ENCODE peak calls at places on chromosomes 12 and 14, in eight cellular contexts. O, U, H, F, I, Q, E and A are unnamed samples.
A peak's percentile ranks its signal among the peaks of the same experiment; 100 is the strongest.

GRCh38 chr12:39341179-39341578 is 101.7 kb downstream of the KIF21A start:
- DNase-seq in U (no peak), Q (peak; percentile 57), O (no peak), F (no peak), E (no peak), I (no peak), H (no peak), A (no peak)

GRCh38 chr12:974281-974862 is 16.7 kb upstream of the ERC1 start:
- DNase-seq in H (no peak), E (no peak), I (no peak), O (no peak), Q (no peak), F (no peak), U (no peak), A (no peak)

GRCh38 chr12:113129664-113130456 is 5.7 kb downstream of the RASAL1 start:
- DNase-seq in H (no peak), F (no peak), U (no peak), Q (no peak), I (no peak), E (no peak), O (no peak), A (no peak)

GRCh38 chr12:27966870-27967269 is 5.7 kb downstream of the PTHLH start:
- DNase-seq in H (no peak), O (peak; percentile 93), E (peak; percentile 74), F (no peak), Q (peak; percentile 29), I (no peak), U (no peak), A (no peak)

GRCh38 chr14:55689971-55690871 is 110.2 kb downstream of the KTN1 start:
- DNase-seq in F (no peak), I (no peak), O (peak; percentile 19), Q (peak; percentile 14), E (no peak), H (no peak), U (no peak), A (no peak)

GRCh38 chr12:70444903-70445302 is 78.8 kb downstream of the KCNMB4 start:
- DNase-seq in H (no peak), U (no peak), Q (no peak), I (no peak), O (no peak), F (no peak), E (no peak), A (no peak)

GRCh38 chr12:45619736-45620135 is 109.8 kb upstream of the ARID2 start:
- DNase-seq in F (no peak), I (no peak), O (no peak), Q (no peak), H (no peak), U (no peak), E (no peak), A (no peak)

GRCh38 chr14:101173698-101174521 is 270.4 kb upstream of the RTL1 start:
- DNase-seq in H (no peak), F (no peak), E (no peak), Q (no peak), U (no peak), O (no peak), I (no peak), A (no peak)

GRCh38 chr14:64203366-64204006 is 90.7 kb downstream of the ESR2 start:
- DNase-seq in U (no peak), E (no peak), F (no peak), H (no peak), O (no peak), Q (no peak), I (no peak), A (no peak)

GRCh38 chr12:124837958-124838803 is 25.5 kb downstream of the SCARB1 start:
- DNase-seq in Q (no peak), U (no peak), H (no peak), O (peak; percentile 99), F (peak; percentile 30), I (peak; percentile 73), E (peak; percentile 94), A (no peak)

GRCh38 chr12:49019435-49020317 is 1.1 kb upstream of the PRKAG1 start:
- DNase-seq in F (peak; percentile 47), H (no peak), O (peak; percentile 21), E (no peak), Q (peak; percentile 52), U (peak; percentile 52), I (no peak), A (peak; percentile 54)

GRCh38 chr12:1972856-1973317 is 31.4 kb downstream of the DCP1B start:
- DNase-seq in I (peak; percentile 91), E (no peak), O (peak; percentile 52), F (no peak), U (no peak), H (no peak), Q (no peak), A (no peak)

GRCh38 chr12:57772429-57773322 is at the start of gene EEF1AKMT3:
- DNase-seq in O (peak; percentile 30), F (peak; percentile 60), E (no peak), Q (no peak), H (peak; percentile 34), I (peak; percentile 86), U (peak; percentile 63), A (peak; percentile 72)

GRCh38 chr14:59126714-59127436 is 61.6 kb upstream of the DAAM1 start:
- DNase-seq in I (no peak), H (peak; percentile 8), O (peak; percentile 53), Q (peak; percentile 67), F (no peak), E (peak; percentile 31), U (peak; percentile 22), A (no peak)

GRCh38 chr14:81172353-81172752 is 48.4 kb downstream of the GTF2A1 start:
- DNase-seq in F (no peak), E (peak; percentile 5), I (no peak), H (no peak), O (peak; percentile 11), U (no peak), Q (peak; percentile 42), A (no peak)

GRCh38 chr12:49545815-49546214 is 7.0 kb downstream of the KCNH3 start:
- DNase-seq in I (no peak), H (no peak), F (no peak), U (no peak), E (no peak), Q (no peak), O (no peak), A (no peak)

GRCh38 chr12:57236224-57236924 is 6.9 kb downstream of the SHMT2 start:
- DNase-seq in F (no peak), E (no peak), H (no peak), O (no peak), Q (no peak), I (no peak), U (peak; percentile 17), A (peak; percentile 51)

GRCh38 chr14:102363182-102363952 is 626 bp downstream of the TECPR2 start:
- DNase-seq in F (peak; percentile 32), E (no peak), O (peak; percentile 66), Q (peak; percentile 38), H (peak; percentile 30), U (no peak), I (no peak), A (no peak)

GRCh38 chr12:52744493-52745156 is 32.5 kb downstream of the KRT76 start:
- DNase-seq in U (no peak), Q (no peak), H (no peak), F (no peak), O (no peak), I (no peak), E (no peak), A (no peak)
- TF ChIP-seq CTCF in U (no peak), Q (no peak), H (no peak), F (no peak), O (no peak), I (no peak), E (no peak), A (no peak)

DNA sequence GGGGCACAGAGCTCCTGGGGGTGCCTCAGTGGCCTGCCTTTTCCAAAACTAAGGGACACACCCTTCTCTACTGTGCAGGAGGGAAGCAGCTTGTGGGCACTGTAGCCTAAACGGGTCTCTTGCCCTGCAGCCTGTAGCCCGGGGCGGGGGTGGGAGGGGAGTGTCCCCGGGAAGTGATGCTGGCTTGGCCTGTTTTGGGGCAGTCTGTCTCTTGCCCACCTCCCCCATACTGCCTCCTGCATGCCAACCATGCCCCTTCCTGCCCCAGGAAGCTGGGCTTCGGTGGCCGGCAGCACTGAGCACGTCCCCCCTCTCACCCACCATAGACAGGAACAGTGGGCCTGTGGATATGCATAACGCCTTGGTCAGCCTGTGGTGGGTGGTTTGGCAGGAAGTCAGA is 43.4 kb downstream of the PRIMA1 start:
- DNase-seq in E (no peak), H (no peak), F (no peak), I (no peak), U (no peak), O (no peak), Q (no peak), A (no peak)
- TF ChIP-seq CTCF in E (no peak), H (no peak), F (no peak), I (no peak), U (no peak), O (no peak), Q (no peak), A (no peak)

DNA sequence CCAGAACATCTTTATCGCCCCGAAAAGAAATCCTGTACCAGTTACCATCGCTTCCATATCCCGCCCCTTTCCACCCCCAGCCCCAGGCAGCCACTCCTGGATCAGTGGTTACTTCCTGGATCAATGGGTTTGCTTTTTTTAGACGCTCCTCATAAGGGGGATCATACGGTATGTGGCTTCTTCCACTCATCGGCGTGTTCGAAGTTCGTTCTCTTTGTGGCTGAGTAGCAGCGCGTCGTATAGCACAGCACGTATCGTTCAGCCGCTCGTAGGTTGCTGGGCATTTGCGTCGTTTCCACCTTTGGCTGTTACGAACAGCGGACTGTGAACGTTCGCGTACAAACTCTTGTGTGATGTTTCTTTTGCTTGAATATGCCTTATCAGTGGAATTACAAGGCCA is 1.8 kb downstream of the NOC4L start:
- DNase-seq in F (no peak), O (no peak), H (no peak), Q (no peak), I (no peak), E (no peak), U (no peak), A (no peak)
- TF ChIP-seq CTCF in F (no peak), O (no peak), H (no peak), Q (no peak), I (no peak), E (no peak), U (no peak), A (no peak)

GRCh38 chr12:76876696-76877229 is 2.1 kb downstream of the CSRP2 start:
- DNase-seq in F (no peak), U (no peak), E (no peak), H (no peak), Q (no peak), O (no peak), I (no peak), A (no peak)
- TF ChIP-seq CTCF in F (no peak), U (no peak), E (no peak), H (no peak), Q (no peak), O (peak; percentile 40), I (no peak), A (no peak)